ENCODE peak calls at places on chromosomes 13 and 19, in four cellular contexts. L is IMR-90, S is GM12878, A is H1. R is an unnamed sample.

GRCh38 chr19:42042455-42043170 is 27.4 kb downstream of the GRIK5 start:
- DNase-seq in L (no peak), S (no peak), A (no peak), R (no peak)

GRCh38 chr13:32029684-32030083 is 1.9 kb upstream of the FRY start:
- DNase-seq in L (no peak), S (no peak), A (no peak), R (no peak)

GRCh38 chr19:5607318-5608270 is 15.0 kb downstream of the SAFB2 start:
- DNase-seq in L (no peak), S (no peak), A (no peak), R (no peak)

GRCh38 chr13:36998624-36999041 is 507 bp downstream of the ALG5 start:
- DNase-seq in L (no peak), S (no peak), A (peak; percentile 66), R (no peak)

GRCh38 chr13:24181991-24182702 is 21.6 kb downstream of the SPATA13 start:
- DNase-seq in L (no peak), S (no peak), A (no peak), R (no peak)

GRCh38 chr13:110576070-110576394 is 14.5 kb upstream of the RAB20 start:
- DNase-seq in L (no peak), S (no peak), A (no peak), R (no peak)

GRCh38 chr19:5142725-5143097 is 173.8 kb downstream of the KDM4B start:
- DNase-seq in L (no peak), S (no peak), A (no peak), R (no peak)

GRCh38 chr19:51602189-51602854 is 27.9 kb downstream of the SIGLEC5 start:
- DNase-seq in L (no peak), S (no peak), A (no peak), R (no peak)

GRCh38 chr13:66405908-66406802 is 824.0 kb downstream of the PCDH9 start:
- DNase-seq in L (peak; percentile 65), S (no peak), A (no peak), R (no peak)

GRCh38 chr19:48252625-48253024 is 3.1 kb downstream of the CARD8 start:
- DNase-seq in L (no peak), S (no peak), A (no peak), R (no peak)

GRCh38 chr13:111043575-111043982 is 71.5 kb upstream of the ARHGEF7 start:
- DNase-seq in L (no peak), S (no peak), A (peak; percentile 33), R (no peak)

GRCh38 chr19:51931921-51932320 is 4.6 kb downstream of the ZNF613 start:
- DNase-seq in L (no peak), S (no peak), A (no peak), R (no peak)

GRCh38 chr13:52158629-52159158 is 703 bp downstream of the NEK3 start:
- DNase-seq in L (peak; percentile 28), S (peak; percentile 1), A (no peak), R (peak; percentile 2)

GRCh38 chr13:75760182-75760981 is 124.3 kb downstream of the LMO7 start:
- DNase-seq in L (peak; percentile 33), S (no peak), A (no peak), R (peak; percentile 54)

GRCh38 chr13:110702591-110703526 is 3.1 kb downstream of the CARS2 start:
- DNase-seq in L (peak; percentile 62), S (no peak), A (no peak), R (no peak)

GRCh38 chr19:52492201-52492960 is 35.1 kb upstream of the ZNF808 start:
- DNase-seq in L (no peak), S (no peak), A (peak; percentile 94), R (no peak)

DNA sequence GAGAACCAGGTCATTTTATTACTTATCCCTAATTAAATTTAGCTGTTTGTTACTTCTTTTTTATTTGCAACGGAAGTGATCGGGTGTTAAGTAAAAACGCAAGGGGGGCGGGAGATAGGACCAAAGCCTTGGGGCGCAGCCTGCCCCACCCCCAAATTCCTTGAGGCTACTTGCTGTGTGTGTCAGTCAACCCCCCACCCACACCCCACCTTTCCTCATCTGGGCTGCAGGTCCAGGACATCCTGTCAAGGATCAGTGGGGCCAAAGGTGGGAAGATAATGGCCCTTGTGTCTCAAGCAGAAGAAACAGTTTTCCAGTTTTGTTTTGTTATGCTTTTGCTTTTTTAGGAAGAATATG is 1.2 kb upstream of the FOXO1 start:
- DNase-seq in L (no peak), S (no peak), A (peak; percentile 68), R (peak; percentile 35)
- H3K27ac ChIP-seq in L (no peak overlapping the region), S (no peak overlapping the region), A (no peak overlapping the region), R (peak overlapping the region; percentile 76)

GRCh38 chr13:100438059-100438788 is 150.4 kb downstream of the GGACT start:
- DNase-seq in L (no peak), S (no peak), A (no peak), R (no peak)
- TF ChIP-seq POLR2A in L (no peak), S (no peak), A (no peak), R (no peak)

DNA sequence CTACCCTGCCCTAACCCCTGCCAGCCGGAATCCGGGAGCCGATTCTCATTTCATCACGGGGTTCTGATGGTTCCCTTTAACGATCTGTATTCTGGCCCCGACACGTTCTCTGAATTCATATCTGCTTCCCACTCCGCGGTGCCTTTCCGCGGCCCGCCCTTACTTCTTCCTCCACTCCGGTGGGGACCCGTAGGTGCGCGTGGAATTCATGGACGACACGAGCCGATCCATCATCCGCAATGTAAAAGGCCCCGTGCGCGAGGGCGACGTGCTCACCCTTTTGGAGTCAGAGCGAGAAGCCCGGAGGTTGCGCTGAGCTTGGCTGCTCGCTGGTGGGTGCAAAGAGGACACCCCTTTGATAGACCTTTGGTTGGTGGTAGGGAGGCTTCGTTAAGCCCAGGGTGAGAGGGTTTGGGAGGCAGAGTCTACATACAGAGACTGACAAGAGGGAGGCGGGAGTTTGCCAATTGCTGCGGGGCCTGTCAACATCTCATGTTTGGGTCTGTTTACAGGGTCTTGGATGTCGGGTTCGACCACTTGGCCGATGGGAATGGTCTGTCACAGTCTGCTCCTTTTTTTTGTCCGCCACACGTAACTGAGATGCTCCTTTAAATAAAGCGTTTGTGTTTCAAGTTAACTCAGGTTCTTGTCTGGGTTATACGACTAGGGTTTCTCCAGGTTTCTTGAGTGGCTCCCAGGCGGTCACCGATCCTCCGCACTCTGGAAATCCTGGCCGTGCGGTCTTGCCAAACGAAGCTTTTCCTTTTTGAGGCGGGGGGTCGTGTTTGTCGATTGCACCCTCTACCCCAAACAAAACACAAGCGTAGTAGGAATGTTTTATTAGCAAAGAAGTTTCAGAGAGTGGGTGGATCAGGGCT is 703 bp downstream of the RPS28 start:
- DNase-seq in L (no peak), S (no peak), A (no peak), R (no peak)
- H2AFZ ChIP-seq in L (peak overlapping the region; percentile 93), S (peak overlapping the region; percentile 45), A (no peak overlapping the region), R (no peak overlapping the region)

GRCh38 chr13:92433963-92434362 is 792.6 kb upstream of the GPC6 start:
- DNase-seq in L (no peak), S (no peak), A (no peak), R (no peak)

GRCh38 chr13:92433386-92433785 is 793.2 kb upstream of the GPC6 start:
- DNase-seq in L (no peak), S (no peak), A (no peak), R (no peak)

GRCh38 chr13:92436927-92437326 is 789.7 kb upstream of the GPC6 start:
- DNase-seq in L (no peak), S (no peak), A (no peak), R (no peak)
- H3K27ac ChIP-seq in L (no peak overlapping the region), S (no peak overlapping the region), A (no peak overlapping the region), R (no peak overlapping the region)

DNA sequence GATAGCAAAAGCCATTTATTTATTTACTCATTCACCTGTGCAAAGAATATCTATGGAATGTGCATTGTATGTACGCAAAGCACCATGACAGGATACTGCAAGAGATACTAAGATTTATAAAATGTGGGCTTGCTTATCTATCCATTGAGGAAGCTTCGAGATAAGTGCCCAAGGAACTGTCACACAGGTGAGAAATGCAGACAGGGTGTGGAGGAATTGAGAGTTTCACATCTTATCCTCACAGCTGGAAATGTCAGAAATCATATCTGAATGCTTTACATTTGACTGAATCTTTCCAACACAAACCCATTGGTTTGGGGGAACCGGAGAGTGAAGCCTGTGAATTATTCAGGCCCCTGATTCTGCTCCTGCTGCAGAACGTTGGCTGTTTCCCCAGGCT is 113.0 kb downstream of the SLC7A1 start:
- DNase-seq in L (no peak), S (no peak), A (no peak), R (no peak)
- TF ChIP-seq POLR2A in L (no peak), S (no peak), A (no peak), R (no peak)

GRCh38 chr19:19554074-19555023 is 16.3 kb downstream of the CILP2 start:
- DNase-seq in L (peak; percentile 21), S (no peak), A (peak; percentile 94), R (no peak)

GRCh38 chr19:19550972-19551861 is 13.2 kb downstream of the CILP2 start:
- DNase-seq in L (no peak), S (no peak), A (no peak), R (no peak)

GRCh38 chr19:19552811-19553210 is 14.7 kb downstream of the CILP2 start:
- DNase-seq in L (no peak), S (no peak), A (peak; percentile 92), R (no peak)

GRCh38 chr19:19551862-19552192 is 13.8 kb downstream of the CILP2 start:
- DNase-seq in L (peak; percentile 15), S (no peak), A (no peak), R (no peak)

GRCh38 chr19:19553670-19554069 is 15.6 kb downstream of the CILP2 start:
- DNase-seq in L (no peak), S (no peak), A (no peak), R (no peak)
- H2AFZ ChIP-seq in L (no peak overlapping the region), S (no peak overlapping the region), A (no peak overlapping the region), R (no peak overlapping the region)

DNA sequence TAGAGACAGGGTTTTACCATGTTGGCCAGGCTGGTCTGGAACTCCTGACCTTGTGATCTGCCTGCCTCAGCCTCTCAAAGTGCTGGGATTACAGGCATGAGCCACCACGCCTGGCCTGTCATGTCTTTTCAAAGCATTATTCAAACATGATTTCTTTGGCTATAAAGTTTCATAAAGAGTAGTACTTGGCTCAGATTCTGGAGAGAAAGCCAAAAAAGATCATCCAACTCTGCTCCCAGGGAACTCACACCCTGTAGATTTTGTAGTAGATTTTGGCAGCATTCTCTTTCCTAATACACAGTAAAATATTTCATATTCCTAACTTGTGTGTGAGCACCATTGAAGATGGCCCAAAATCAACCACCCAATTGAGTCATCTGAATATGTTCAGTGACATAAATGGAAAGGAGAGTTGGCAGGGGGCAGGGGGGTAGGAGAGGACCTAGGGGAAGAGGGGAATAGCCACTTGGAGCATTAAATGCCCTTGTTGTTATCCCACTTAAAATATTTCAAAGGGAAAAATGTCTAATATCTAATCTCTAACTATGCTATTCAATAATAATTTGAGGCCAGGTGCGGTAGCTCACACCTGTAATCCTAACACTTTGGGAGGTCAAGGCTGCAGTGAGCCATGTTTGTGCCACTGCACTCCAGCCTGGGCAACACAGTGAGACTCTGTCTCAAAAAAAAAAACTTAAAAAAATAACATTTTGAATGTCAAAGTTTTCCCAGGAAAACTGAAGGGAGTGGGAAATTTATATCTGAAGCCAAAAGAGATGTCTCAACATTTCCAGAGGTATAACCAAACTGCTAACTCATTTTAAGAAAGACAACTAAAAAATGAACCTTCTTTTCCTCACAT is 48.2 kb downstream of the CAB39L start:
- DNase-seq in L (no peak), S (no peak), A (no peak), R (no peak)
- H3K27ac ChIP-seq in L (no peak overlapping the region), S (no peak overlapping the region), A (no peak overlapping the region), R (no peak overlapping the region)

GRCh38 chr19:40420766-40421467 is 4.9 kb downstream of the SERTAD1 start:
- DNase-seq in L (peak; percentile 92), S (no peak), A (peak; percentile 96), R (peak; percentile 91)
- TF ChIP-seq POLR2A in L (no peak), S (peak; percentile 86), A (peak; percentile 74), R (peak; percentile 90)

R was measured in endothelial cell of umbilical vein.